ENCODE peak calls at places on chromosome 7, in eight cellular contexts. G is cardiac muscle cell, O is gastrocnemius medialis, L is sigmoid colon, S is fibroblast of lung, A is IMR-90, R is hepatocyte, C is thoracic aorta. Q is an unnamed sample.

GRCh38 chr7:40369641-40370277 is 235.0 kb downstream of the SUGCT start:
- DNase-seq in C (no peak), O (no peak), L (no peak), G (no peak), A (no peak), S (no peak), R (no peak), Q (no peak)

GRCh38 chr7:132073920-132074589 is 502.2 kb downstream of the PLXNA4 start:
- DNase-seq in G (no peak), L (no peak), O (no peak), S (no peak), R (no peak), C (no peak), A (no peak), Q (no peak)

GRCh38 chr7:1537631-1538412 is 7.3 kb downstream of the MAFK start:
- DNase-seq in S (peak; percentile 96), O (peak; percentile 67), A (peak; percentile 97), R (peak; percentile 90), G (peak; percentile 29), C (peak; percentile 93), L (peak; percentile 96), Q (peak; percentile 74)

GRCh38 chr7:149855368-149856305 is 17.5 kb downstream of the ZNF862 start:
- DNase-seq in O (no peak), R (peak; percentile 61), L (peak; percentile 46), S (peak; percentile 75), A (peak; percentile 88), G (peak; percentile 47), C (no peak), Q (no peak)

GRCh38 chr7:7138897-7139296 is 43.4 kb upstream of the C1GALT1 start:
- DNase-seq in S (no peak), R (no peak), O (no peak), C (no peak), G (no peak), A (no peak), L (no peak), Q (no peak)

GRCh38 chr7:91940171-91940570 is 491 bp upstream of the AKAP9 start:
- DNase-seq in A (no peak), G (peak; percentile 44), S (peak; percentile 24), O (no peak), L (no peak), R (peak; percentile 43), C (no peak), Q (peak; percentile 33)

GRCh38 chr7:34058791-34059550 is 153.6 kb downstream of the BMPER start:
- DNase-seq in R (no peak), C (no peak), O (no peak), G (no peak), S (peak; percentile 66), L (no peak), A (no peak), Q (no peak)

GRCh38 chr7:135845415-135846075 is 96.9 kb upstream of the FAM180A start:
- DNase-seq in G (no peak), C (no peak), L (no peak), R (no peak), A (no peak), O (no peak), S (no peak), Q (no peak)

GRCh38 chr7:130278892-130279690 is 12.4 kb downstream of the CPA2 start:
- DNase-seq in S (peak; percentile 99), R (no peak), A (peak; percentile 94), O (no peak), G (no peak), L (no peak), C (no peak), Q (no peak)

GRCh38 chr7:135811513-135811912 is 62.9 kb upstream of the FAM180A start:
- DNase-seq in G (no peak), C (no peak), S (peak; percentile 14), L (no peak), O (no peak), R (no peak), A (peak; percentile 76), Q (no peak)

GRCh38 chr7:43303740-43304241 is 191.3 kb downstream of the HECW1 start:
- DNase-seq in O (no peak), L (no peak), C (no peak), G (no peak), A (peak; percentile 2), R (no peak), S (no peak), Q (no peak)

GRCh38 chr7:37095122-37095521 is 353.5 kb downstream of the ELMO1 start:
- DNase-seq in S (no peak), G (no peak), O (no peak), R (no peak), L (no peak), C (no peak), A (no peak), Q (no peak)

GRCh38 chr7:44313621-44314031 is 11.8 kb downstream of the CAMK2B start:
- DNase-seq in C (no peak), A (no peak), O (peak; percentile 83), S (no peak), L (no peak), G (no peak), R (no peak), Q (no peak)

GRCh38 chr7:36638140-36638539 is 86.2 kb downstream of the AOAH start:
- DNase-seq in G (no peak), C (no peak), R (no peak), O (no peak), L (no peak), A (no peak), S (no peak), Q (no peak)

GRCh38 chr7:134875867-134876266 is 96.4 kb downstream of the CALD1 start:
- DNase-seq in R (no peak), L (no peak), A (peak; percentile 80), S (peak; percentile 73), G (no peak), O (no peak), C (no peak), Q (no peak)

GRCh38 chr7:42262907-42263466 is 26.0 kb upstream of the GLI3 start:
- DNase-seq in A (peak; percentile 70), L (peak; percentile 89), R (peak; percentile 9), O (peak; percentile 77), S (peak; percentile 80), C (peak; percentile 70), G (no peak), Q (no peak)

GRCh38 chr7:154903083-154903731 is 99.7 kb downstream of the PAXIP1 start:
- DNase-seq in G (no peak), R (no peak), S (no peak), O (no peak), A (no peak), C (no peak), L (peak; percentile 52), Q (no peak)
- H3K9me3 ChIP-seq in G (no peaks in the 10 kb centered on the region), R (no peaks in the 10 kb centered on the region), S (no peaks in the 10 kb centered on the region), O (no peaks in the 10 kb centered on the region), A (peaks cover 20% of the 10 kb centered on the region), C (no peaks in the 10 kb centered on the region), L (no peaks in the 10 kb centered on the region), Q (no peaks in the 10 kb centered on the region)

GRCh38 chr7:51593638-51594037 is 277.0 kb upstream of the COBL start:
- DNase-seq in R (no peak), S (no peak), A (no peak), C (no peak), L (no peak), O (no peak), G (no peak), Q (no peak)
- H3K27ac ChIP-seq in R (no peak overlapping the region), S (no peak overlapping the region), A (no peak overlapping the region), C (no peak overlapping the region), L (no peak overlapping the region), O (no peak overlapping the region), G (no peak overlapping the region), Q (no peak overlapping the region)

GRCh38 chr7:63876707-63877322 is 121.8 kb upstream of the ZNF722 start:
- DNase-seq in L (no peak), G (no peak), O (no peak), S (no peak), A (no peak), R (no peak), C (no peak), Q (no peak)
- H3K4me3 ChIP-seq in L (no peak overlapping the region), G (no peak overlapping the region), O (peak overlapping the region; percentile 20), S (no peak overlapping the region), A (no peak overlapping the region), R (no peak overlapping the region), C (no peak overlapping the region), Q (no peak overlapping the region)

GRCh38 chr7:122619664-122620063 is 79.3 kb downstream of the RNF133 start:
- DNase-seq in C (no peak), L (no peak), S (no peak), G (no peak), A (no peak), O (no peak), R (no peak), Q (no peak)
- H3K9me3 ChIP-seq in C (no peaks in the 10 kb centered on the region), L (no peaks in the 10 kb centered on the region), S (no peaks in the 10 kb centered on the region), G (no peaks in the 10 kb centered on the region), A (no peaks in the 10 kb centered on the region), O (no peaks in the 10 kb centered on the region), R (no peaks in the 10 kb centered on the region), Q (no peaks in the 10 kb centered on the region)

DNA sequence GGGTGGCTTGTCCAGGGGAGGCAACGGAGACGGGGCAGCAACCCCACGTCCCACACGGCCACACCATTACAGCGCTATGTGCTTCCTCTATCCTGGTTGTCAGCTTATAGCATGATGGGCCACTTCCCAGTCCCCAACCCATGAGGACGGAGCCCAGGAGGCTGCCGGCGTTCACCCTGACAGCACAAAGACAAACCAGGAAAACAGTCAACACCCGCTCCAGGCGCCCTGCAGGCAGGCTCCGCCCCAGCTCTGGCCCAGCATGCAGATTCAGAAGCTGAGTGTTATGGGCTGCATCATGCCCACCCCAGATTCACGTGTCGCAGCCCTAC is 14.8 kb downstream of the WDR86 start:
- DNase-seq in L (peak; percentile 56), R (no peak), A (no peak), G (no peak), C (no peak), O (no peak), S (no peak), Q (no peak)
- H3K27ac ChIP-seq in L (no peak overlapping the region), R (no peak overlapping the region), A (no peak overlapping the region), G (no peak overlapping the region), C (no peak overlapping the region), O (no peak overlapping the region), S (no peak overlapping the region), Q (no peak overlapping the region)

GRCh38 chr7:18497082-18497481 is 1.5 kb downstream of the HDAC9 start:
- DNase-seq in L (no peak), S (no peak), C (no peak), G (no peak), R (no peak), A (no peak), O (no peak), Q (no peak)
- H3K4me3 ChIP-seq in L (no peak overlapping the region), S (no peak overlapping the region), C (peak overlapping the region; percentile 73), G (peak overlapping the region; percentile 75), R (no peak overlapping the region), A (no peak overlapping the region), O (peak overlapping the region; percentile 67), Q (no peak overlapping the region)

DNA sequence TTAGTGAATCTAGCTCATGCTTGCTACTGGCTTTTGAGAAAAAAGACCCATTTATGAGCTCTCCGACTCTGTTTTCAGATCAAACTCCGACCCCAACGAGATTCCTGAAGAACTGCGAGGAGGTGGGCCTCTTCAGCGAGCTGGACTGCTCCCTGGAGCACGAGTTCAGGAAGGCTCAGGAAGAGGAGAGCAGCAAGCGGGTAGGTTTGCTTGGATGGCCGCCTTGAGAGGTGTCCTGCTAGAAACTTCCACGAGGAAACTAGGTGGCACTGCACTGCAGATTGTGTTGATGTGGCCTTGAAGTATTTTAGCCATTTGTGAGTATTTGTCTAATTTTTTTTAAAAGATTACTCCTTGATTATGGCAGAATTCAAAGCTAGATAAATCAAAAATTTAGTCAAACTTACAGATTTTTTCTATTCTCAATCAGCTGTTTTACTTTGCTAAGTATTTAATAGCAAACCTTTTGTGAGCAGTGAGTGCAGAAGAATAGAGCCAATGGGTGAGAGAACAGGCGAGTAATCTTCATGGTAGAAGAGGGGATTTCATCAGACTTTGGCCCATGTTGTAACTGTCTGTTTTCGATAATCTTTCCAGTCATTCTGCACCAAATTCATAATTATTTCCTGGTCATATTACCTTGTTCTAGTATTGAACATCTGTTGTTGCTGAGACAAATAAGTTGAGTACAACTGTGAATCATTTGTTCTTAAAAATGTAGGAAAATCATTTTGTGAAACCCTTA is 95.4 kb downstream of the CREB5 start:
- DNase-seq in O (no peak), S (no peak), G (no peak), C (no peak), R (no peak), A (no peak), L (no peak), Q (no peak)
- H3K9me3 ChIP-seq in O (no peaks in the 10 kb centered on the region), S (no peaks in the 10 kb centered on the region), G (no peaks in the 10 kb centered on the region), C (no peaks in the 10 kb centered on the region), R (no peaks in the 10 kb centered on the region), A (no peaks in the 10 kb centered on the region), L (no peaks in the 10 kb centered on the region), Q (no peaks in the 10 kb centered on the region)